ENCODE peak calls at places on chromosomes 1 and 21, in five cellular contexts. One of them, this sample, is unnamed.

GRCh38 chr1:23588749-23589505 is 29.6 kb upstream of the ID3 start:
- DNase-seq in SK-N-SH: no peak
- DNase-seq in PC-3: no peak
- DNase-seq in MM.1S: no peak
- DNase-seq in GM23248: no peak
- DNase-seq in this sample: no peak

GRCh38 chr1:57551476-57551875 is 127.6 kb upstream of the DAB1 start:
- DNase-seq in SK-N-SH: no peak
- DNase-seq in PC-3: no peak
- DNase-seq in MM.1S: no peak
- DNase-seq in GM23248: no peak
- DNase-seq in this sample: no peak

GRCh38 chr1:198096390-198096789 is 60.4 kb upstream of the NEK7 start:
- DNase-seq in SK-N-SH: no peak
- DNase-seq in PC-3: no peak
- DNase-seq in MM.1S: no peak
- DNase-seq in GM23248: peak; percentile 38
- DNase-seq in this sample: no peak

GRCh38 chr1:3065396-3065795 is 3.6 kb upstream of the PRDM16 start:
- DNase-seq in SK-N-SH: no peak
- DNase-seq in PC-3: no peak
- DNase-seq in MM.1S: no peak
- DNase-seq in GM23248: no peak
- DNase-seq in this sample: no peak

GRCh38 chr1:108747128-108747827 is 804 bp downstream of the STXBP3 start:
- DNase-seq in SK-N-SH: peak; percentile 80
- DNase-seq in PC-3: peak; percentile 76
- DNase-seq in MM.1S: peak; percentile 12
- DNase-seq in GM23248: peak; percentile 95
- DNase-seq in this sample: peak; percentile 70

GRCh38 chr1:247448107-247448778 is 9.7 kb downstream of the OR2B11 start:
- DNase-seq in SK-N-SH: peak; percentile 67
- DNase-seq in PC-3: peak; percentile 71
- DNase-seq in MM.1S: no peak
- DNase-seq in GM23248: peak; percentile 80
- DNase-seq in this sample: no peak

GRCh38 chr1:17137441-17137840 is 18.2 kb upstream of the PADI2 start:
- DNase-seq in SK-N-SH: no peak
- DNase-seq in PC-3: no peak
- DNase-seq in MM.1S: no peak
- DNase-seq in GM23248: no peak
- DNase-seq in this sample: no peak

GRCh38 chr1:145711213-145711651 is 4.1 kb upstream of the PDZK1 start:
- DNase-seq in SK-N-SH: no peak
- DNase-seq in PC-3: no peak
- DNase-seq in MM.1S: no peak
- DNase-seq in GM23248: no peak
- DNase-seq in this sample: no peak

GRCh38 chr1:3066826-3067225 is 2.2 kb upstream of the PRDM16 start:
- DNase-seq in SK-N-SH: peak; percentile 16
- DNase-seq in PC-3: no peak
- DNase-seq in MM.1S: no peak
- DNase-seq in GM23248: no peak
- DNase-seq in this sample: no peak

GRCh38 chr1:37851782-37852210 is 7.6 kb downstream of the MTF1 start:
- DNase-seq in SK-N-SH: no peak
- DNase-seq in PC-3: no peak
- DNase-seq in MM.1S: no peak
- DNase-seq in GM23248: peak; percentile 63
- DNase-seq in this sample: no peak

GRCh38 chr1:36134805-36135339 is 9.8 kb upstream of the COL8A2 start:
- DNase-seq in SK-N-SH: peak; percentile 86
- DNase-seq in PC-3: peak; percentile 63
- DNase-seq in MM.1S: no peak
- DNase-seq in GM23248: peak; percentile 66
- DNase-seq in this sample: no peak

GRCh38 chr1:167333114-167333513 is 112.4 kb downstream of the POU2F1 start:
- DNase-seq in SK-N-SH: no peak
- DNase-seq in PC-3: no peak
- DNase-seq in MM.1S: peak; percentile 47
- DNase-seq in GM23248: no peak
- DNase-seq in this sample: no peak

DNA sequence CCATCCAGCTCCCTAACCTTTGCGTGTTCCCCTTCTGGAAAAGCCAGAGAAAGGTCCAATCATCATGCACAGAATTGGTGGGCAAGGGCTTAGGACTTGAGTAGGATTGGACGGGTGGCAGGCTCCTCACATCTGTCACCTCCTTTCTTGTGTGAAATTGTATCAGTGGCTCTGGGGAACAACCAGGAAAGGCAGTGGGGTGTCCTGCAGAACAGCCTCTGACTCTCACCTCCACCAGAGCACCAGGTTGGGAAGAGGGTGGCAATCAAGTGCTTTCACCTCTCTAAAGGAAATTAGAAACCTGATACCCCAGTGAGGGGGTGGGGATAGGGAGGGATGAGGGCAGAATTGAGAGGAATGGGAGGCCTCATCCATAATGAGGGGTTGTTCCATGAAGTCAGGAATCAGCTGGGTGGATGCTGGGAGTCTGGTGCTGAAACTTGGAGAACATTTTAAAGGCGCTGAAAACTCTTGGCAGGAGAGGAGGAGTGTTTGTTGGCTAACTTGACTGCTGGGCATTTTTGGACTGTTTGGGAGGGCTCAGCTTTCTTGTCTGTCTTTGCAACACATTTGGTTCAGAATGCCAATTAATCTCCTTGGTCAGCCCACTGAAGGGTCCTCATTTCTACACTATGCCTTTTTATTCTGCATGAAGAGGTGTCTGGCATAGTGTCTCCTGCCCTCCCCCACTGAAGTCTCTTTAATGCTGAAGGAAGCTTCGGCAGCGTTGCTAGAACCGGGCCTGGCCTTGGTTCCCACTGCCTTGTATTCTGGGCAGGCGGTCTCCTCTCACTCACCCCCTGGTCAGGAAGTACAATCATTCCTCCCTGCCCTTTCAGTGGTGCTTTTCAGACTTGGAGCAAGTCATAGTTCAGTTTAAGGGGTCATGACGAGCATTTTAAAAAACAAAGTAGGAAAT is 2.1 kb downstream of the PHGDH start:
- DNase-seq in SK-N-SH: no peak
- DNase-seq in PC-3: peak; percentile 4
- DNase-seq in MM.1S: no peak
- DNase-seq in GM23248: peak; percentile 59
- DNase-seq in this sample: no peak
- H3K9ac ChIP-seq in SK-N-SH: peak overlapping the region; percentile 83
- H3K9ac ChIP-seq in PC-3: no peak overlapping the region
- H3K9ac ChIP-seq in MM.1S: peak overlapping the region; percentile 41
- H3K9ac ChIP-seq in GM23248: peak overlapping the region; percentile 92
- H3K9ac ChIP-seq in this sample: no peak overlapping the region

GRCh38 chr21:17821121-17821520 is 2.0 kb upstream of the C21orf91 start:
- DNase-seq in SK-N-SH: no peak
- DNase-seq in PC-3: no peak
- DNase-seq in MM.1S: no peak
- DNase-seq in GM23248: no peak
- DNase-seq in this sample: no peak

GRCh38 chr21:17828223-17828622 is 9.1 kb upstream of the C21orf91 start:
- DNase-seq in SK-N-SH: no peak
- DNase-seq in PC-3: no peak
- DNase-seq in MM.1S: no peak
- DNase-seq in GM23248: peak; percentile 61
- DNase-seq in this sample: no peak

GRCh38 chr21:17819114-17819877 is at the start of gene C21orf91:
- DNase-seq in SK-N-SH: peak; percentile 90
- DNase-seq in PC-3: peak; percentile 88
- DNase-seq in MM.1S: peak; percentile 83
- DNase-seq in GM23248: peak; percentile 87
- DNase-seq in this sample: peak; percentile 78

GRCh38 chr21:17819878-17820232 is 699 bp upstream of the C21orf91 start:
- DNase-seq in SK-N-SH: peak; percentile 5
- DNase-seq in PC-3: no peak
- DNase-seq in MM.1S: peak; percentile 80
- DNase-seq in GM23248: no peak
- DNase-seq in this sample: no peak

GRCh38 chr21:17823846-17824245 is 4.7 kb upstream of the C21orf91 start:
- DNase-seq in SK-N-SH: no peak
- DNase-seq in PC-3: no peak
- DNase-seq in MM.1S: no peak
- DNase-seq in GM23248: no peak
- DNase-seq in this sample: no peak
- H3K9me2 ChIP-seq in SK-N-SH: no peaks in the 10 kb centered on the region
- H3K9me2 ChIP-seq in PC-3: no peaks in the 10 kb centered on the region
- H3K9me2 ChIP-seq in MM.1S: no peaks in the 10 kb centered on the region
- H3K9me2 ChIP-seq in GM23248: no peaks in the 10 kb centered on the region
- H3K9me2 ChIP-seq in this sample: no peaks in the 10 kb centered on the region

DNA sequence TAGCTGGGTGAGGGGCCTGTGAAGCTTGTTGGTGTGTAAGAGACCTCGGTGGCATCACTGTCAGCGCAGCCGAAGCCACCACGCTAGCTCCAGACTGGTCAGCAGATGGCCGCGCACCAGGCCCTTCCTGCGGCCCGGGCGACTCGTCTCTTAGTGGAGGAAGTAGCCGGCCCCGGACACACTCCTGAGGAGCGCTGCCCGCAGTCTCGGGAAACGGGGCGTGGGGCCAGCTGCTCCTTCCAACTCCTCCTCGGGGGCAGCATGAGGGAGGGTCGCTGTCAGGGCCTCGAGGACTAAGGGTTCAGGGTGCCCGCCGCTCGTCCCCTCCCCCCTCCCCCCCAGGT is 20.4 kb downstream of the H3-3A start:
- DNase-seq in SK-N-SH: peak; percentile 87
- DNase-seq in PC-3: peak; percentile 58
- DNase-seq in MM.1S: peak; percentile 49
- DNase-seq in GM23248: peak; percentile 83
- DNase-seq in this sample: no peak
- H3K9ac ChIP-seq in SK-N-SH: peak overlapping the region; percentile 72
- H3K9ac ChIP-seq in PC-3: peak overlapping the region; percentile 88
- H3K9ac ChIP-seq in MM.1S: peak overlapping the region; percentile 31
- H3K9ac ChIP-seq in GM23248: peak overlapping the region; percentile 86
- H3K9ac ChIP-seq in this sample: peak overlapping the region; percentile 81

DNA sequence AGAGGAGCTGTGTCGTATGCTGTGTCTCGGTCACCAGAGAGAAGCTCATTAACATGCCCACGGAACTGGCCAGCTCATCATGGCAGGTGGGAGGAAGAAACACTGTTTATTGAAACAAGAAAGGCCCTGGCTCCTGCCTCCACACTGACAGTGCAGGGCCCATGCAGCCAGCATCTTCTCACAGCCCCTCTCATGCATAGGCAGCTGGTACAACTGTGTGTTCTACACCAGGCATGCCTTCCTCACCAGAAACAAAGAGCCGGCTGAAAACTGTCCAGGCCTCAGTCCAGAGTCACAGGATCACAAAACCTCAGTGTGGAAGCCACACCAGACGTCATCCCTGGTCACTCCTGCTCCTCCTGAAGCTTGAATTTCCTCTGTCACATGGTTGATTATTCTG is 106.0 kb downstream of the UBE2U start:
- DNase-seq in SK-N-SH: no peak
- DNase-seq in PC-3: no peak
- DNase-seq in MM.1S: no peak
- DNase-seq in GM23248: no peak
- DNase-seq in this sample: no peak
- H3K9me2 ChIP-seq in SK-N-SH: no peaks in the 10 kb centered on the region
- H3K9me2 ChIP-seq in PC-3: no peaks in the 10 kb centered on the region
- H3K9me2 ChIP-seq in MM.1S: no peaks in the 10 kb centered on the region
- H3K9me2 ChIP-seq in GM23248: no peaks in the 10 kb centered on the region
- H3K9me2 ChIP-seq in this sample: no peaks in the 10 kb centered on the region

DNA sequence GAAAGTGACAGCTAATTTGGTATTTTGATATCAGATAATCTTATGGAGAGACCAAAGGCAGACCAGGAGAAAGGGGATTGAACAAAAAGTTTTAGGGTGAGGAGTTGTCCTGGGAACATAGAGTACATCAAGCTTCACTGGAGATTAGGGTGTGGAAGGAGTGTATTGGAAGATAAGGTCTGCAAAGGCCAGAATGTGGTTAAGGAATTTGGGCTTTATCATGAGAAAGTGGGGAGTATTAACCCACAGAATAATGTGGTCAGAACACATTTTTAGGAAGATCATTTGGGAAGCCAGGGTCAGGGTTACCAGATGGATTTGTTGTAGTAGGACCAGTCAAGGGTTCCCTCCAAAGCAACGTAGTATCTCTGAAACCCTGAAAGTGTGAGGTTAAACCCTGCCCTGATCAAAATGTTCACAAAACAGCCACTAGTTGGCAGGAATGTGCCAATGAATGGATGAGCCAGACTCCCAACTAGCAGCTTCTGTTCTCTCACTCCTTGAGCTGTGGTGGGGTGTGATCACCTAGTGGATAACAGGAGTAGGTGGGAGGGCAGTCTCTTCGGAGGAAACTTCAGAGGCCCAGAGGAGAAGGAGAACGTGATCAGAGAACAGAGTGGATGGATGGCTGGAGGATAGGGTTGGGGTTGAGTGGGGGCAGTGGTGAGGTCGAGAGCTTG is 35.8 kb downstream of the SLC2A1 start:
- DNase-seq in SK-N-SH: peak; percentile 78
- DNase-seq in PC-3: peak; percentile 88
- DNase-seq in MM.1S: peak; percentile 64
- DNase-seq in GM23248: peak; percentile 84
- DNase-seq in this sample: peak; percentile 76
- H3K9ac ChIP-seq in SK-N-SH: no peak overlapping the region
- H3K9ac ChIP-seq in PC-3: no peak overlapping the region
- H3K9ac ChIP-seq in MM.1S: no peak overlapping the region
- H3K9ac ChIP-seq in GM23248: peak overlapping the region; percentile 3
- H3K9ac ChIP-seq in this sample: peak overlapping the region; percentile 12

DNA sequence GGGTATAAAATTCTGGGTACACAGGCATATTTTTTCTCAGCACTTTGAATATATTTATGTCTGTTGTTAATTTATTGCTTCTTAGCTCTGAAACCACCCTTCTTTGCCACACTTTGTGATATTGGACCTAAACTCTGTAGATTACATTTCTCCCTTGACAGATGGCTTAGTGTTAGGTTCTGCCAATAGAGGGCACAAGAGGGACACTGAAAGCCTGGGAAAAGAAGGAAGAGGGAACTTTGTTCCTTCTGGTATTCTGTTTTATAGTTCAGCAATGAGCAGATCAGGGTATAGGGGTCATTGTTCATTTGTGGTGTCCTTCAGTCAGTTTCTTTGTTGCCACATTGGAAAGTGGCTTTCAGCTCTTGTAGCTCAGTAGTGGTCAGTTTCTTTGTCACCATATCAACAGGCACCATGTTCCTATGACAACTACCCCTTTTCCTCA is 423.5 kb upstream of the PROX1 start:
- DNase-seq in SK-N-SH: no peak
- DNase-seq in PC-3: peak; percentile 68
- DNase-seq in MM.1S: peak; percentile 34
- DNase-seq in GM23248: no peak
- DNase-seq in this sample: peak; percentile 12
- H3K9me2 ChIP-seq in SK-N-SH: no peaks in the 10 kb centered on the region
- H3K9me2 ChIP-seq in PC-3: no peaks in the 10 kb centered on the region
- H3K9me2 ChIP-seq in MM.1S: no peaks in the 10 kb centered on the region
- H3K9me2 ChIP-seq in GM23248: no peaks in the 10 kb centered on the region
- H3K9me2 ChIP-seq in this sample: no peaks in the 10 kb centered on the region